ENCODE peak calls at places on chromosomes 7 and 10, in four cellular contexts. N, D, K and U are unnamed samples.

GRCh38 chr10:61456095-61456789 is 3.1 kb upstream of the TMEM26 start:
- DNase-seq in N (no peak), D (no peak), K (no peak), U (no peak)

GRCh38 chr10:110013615-110014293 is 6.0 kb downstream of the ADD3 start:
- DNase-seq in N (no peak), D (no peak), K (no peak), U (no peak)

GRCh38 chr7:22082553-22082885 is 136.8 kb upstream of the CDCA7L start:
- DNase-seq in N (no peak), D (no peak), K (no peak), U (no peak)

GRCh38 chr7:5699951-5700384 is 81.5 kb downstream of the RNF216 start:
- DNase-seq in N (no peak), D (no peak), K (no peak), U (no peak)

GRCh38 chr7:135270577-135271254 is 37.1 kb downstream of the STRA8 start:
- DNase-seq in N (no peak), D (no peak), K (no peak), U (no peak)

GRCh38 chr7:1452205-1452604 is 7.1 kb downstream of the MICALL2 start:
- DNase-seq in N (no peak), D (no peak), K (no peak), U (no peak)

GRCh38 chr10:50469288-50469687 is 154.5 kb downstream of the SGMS1 start:
- DNase-seq in N (no peak), D (no peak), K (no peak), U (no peak)

GRCh38 chr10:113751116-113751728 is at the start of gene PLEKHS1:
- DNase-seq in N (no peak), D (no peak), K (no peak), U (no peak)

GRCh38 chr7:42247301-42247700 is 10.3 kb upstream of the GLI3 start:
- DNase-seq in N (no peak), D (no peak), K (no peak), U (no peak)

GRCh38 chr7:13827716-13828115 is 161.8 kb downstream of the ETV1 start:
- DNase-seq in N (no peak), D (no peak), K (no peak), U (no peak)

GRCh38 chr10:132412316-132413192 is 15.6 kb downstream of the PWWP2B start:
- DNase-seq in N (peak), D (no peak), K (no peak), U (peak)

GRCh38 chr7:5586279-5586962 is 162.8 kb upstream of the TNRC18 start:
- DNase-seq in N (no peak), D (no peak), K (no peak), U (peak)

GRCh38 chr10:71260622-71261325 is 48.4 kb downstream of the UNC5B start:
- DNase-seq in N (no peak), D (peak), K (no peak), U (no peak)

GRCh38 chr7:80542398-80542797 is 30.5 kb upstream of the GNAT3 start:
- DNase-seq in N (no peak), D (no peak), K (no peak), U (no peak)

GRCh38 chr10:4650109-4650508 is 175.9 kb upstream of the AKR1E2 start:
- DNase-seq in N (no peak), D (no peak), K (no peak), U (no peak)

GRCh38 chr7:98191668-98192431 is 19.4 kb upstream of the BHLHA15 start:
- DNase-seq in N (no peak), D (no peak), K (no peak), U (no peak)

GRCh38 chr7:30157217-30157616 is 22.4 kb downstream of the MTURN start:
- DNase-seq in N (no peak), D (no peak), K (no peak), U (no peak)

GRCh38 chr7:139583826-139584553 is 60.5 kb downstream of the CLEC2L start:
- DNase-seq in N (no peak), D (no peak), K (no peak), U (no peak)

GRCh38 chr7:108358553-108358952 is 97.7 kb downstream of the NRCAM start:
- DNase-seq in N (no peak), D (no peak), K (peak), U (peak)

GRCh38 chr10:70253878-70254765 is 20.9 kb upstream of the PPA1 start:
- DNase-seq in N (no peak), D (no peak), K (no peak), U (no peak)

GRCh38 chr10:102410427-102411073 is 8.0 kb downstream of the PSD start:
- DNase-seq in N (no peak), D (peak), K (no peak), U (peak)

GRCh38 chr7:121803041-121803440 is 69.9 kb upstream of the PTPRZ1 start:
- DNase-seq in N (no peak), D (no peak), K (no peak), U (no peak)

GRCh38 chr10:944034-944831 is 12.7 kb upstream of the LARP4B start:
- DNase-seq in N (no peak), D (no peak), K (no peak), U (no peak)

GRCh38 chr10:6778992-6779701 is 199.1 kb upstream of the PRKCQ start:
- DNase-seq in N (no peak), D (no peak), K (no peak), U (no peak)
- TF ChIP-seq TEAD4 in N (no peak), D (no peak), K (no peak), U (peak)

DNA sequence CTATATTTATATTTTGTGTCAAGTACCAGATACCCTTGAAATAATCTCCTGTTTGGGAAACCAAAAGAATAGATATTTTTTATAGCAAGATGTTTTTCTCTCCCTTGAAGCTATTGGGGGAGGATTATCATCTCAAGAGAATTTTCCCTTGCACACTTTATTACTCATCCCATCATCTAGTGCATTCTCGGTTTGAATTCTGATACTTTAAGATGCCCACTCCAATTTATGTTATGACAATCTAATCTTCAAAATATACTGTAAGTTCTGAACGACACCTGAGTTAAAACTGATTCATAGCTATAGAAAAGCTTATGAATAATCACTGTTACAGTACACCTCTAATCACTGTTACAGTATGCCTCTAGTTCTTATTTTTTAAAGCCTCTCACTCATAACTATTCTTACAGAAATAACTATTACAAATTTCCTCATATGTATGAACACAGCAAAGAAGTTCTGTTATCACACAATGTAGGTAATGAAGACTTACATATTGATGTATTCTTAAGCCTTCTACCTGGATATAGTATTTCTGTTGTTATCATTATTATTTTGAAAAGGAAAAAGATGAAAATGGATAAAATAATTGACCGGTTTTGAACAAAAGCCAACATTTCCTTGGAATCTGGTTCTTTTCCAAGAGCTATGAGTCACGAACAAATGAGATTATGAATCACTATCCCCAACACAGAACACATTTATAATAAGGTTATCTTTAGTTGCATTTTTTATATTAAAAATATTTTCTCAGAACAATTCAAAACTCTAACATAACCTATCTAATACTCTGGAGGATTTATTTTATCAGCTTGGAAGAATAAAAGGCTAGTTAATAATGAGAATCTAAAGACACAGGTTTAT is 72.3 kb upstream of the FAM13C start:
- DNase-seq in N (no peak), D (no peak), K (no peak), U (no peak)
- TF ChIP-seq TEAD4 in N (no peak), D (no peak), K (no peak), U (no peak)

GRCh38 chr7:90532231-90532929 is 62.9 kb downstream of the PTTG1IP2 start:
- DNase-seq in N (no peak), D (no peak), K (no peak), U (no peak)

DNA sequence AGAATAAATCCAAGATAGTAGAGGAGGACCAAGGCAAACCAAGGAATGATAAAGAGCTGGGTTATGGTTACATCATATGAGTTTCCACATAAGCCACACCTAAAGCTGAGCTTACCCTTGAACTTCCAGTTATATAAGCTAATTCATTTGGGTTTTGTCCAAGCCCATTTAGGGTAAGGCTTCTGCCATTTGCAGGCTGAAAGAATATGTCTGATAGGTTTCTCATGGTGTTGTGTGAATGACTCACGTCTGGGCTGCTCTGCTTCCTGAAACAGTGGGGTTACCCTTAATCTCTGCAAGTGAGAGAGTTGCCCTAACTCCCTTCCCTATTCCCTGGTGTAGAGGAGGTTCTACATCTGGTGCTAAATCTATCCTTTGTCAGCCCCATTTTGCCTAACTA is 60.8 kb downstream of the PTTG1IP2 start:
- DNase-seq in N (no peak), D (no peak), K (no peak), U (no peak)
- TF ChIP-seq TEAD4 in N (no peak), D (no peak), K (no peak), U (no peak)

GRCh38 chr10:26000971-26001370 is 66.9 kb downstream of the MYO3A start:
- DNase-seq in N (no peak), D (no peak), K (no peak), U (no peak)
- TF ChIP-seq TEAD4 in N (no peak), D (no peak), K (no peak), U (no peak)

GRCh38 chr10:72542396-72542815 is 83.5 kb downstream of the MICU1 start:
- DNase-seq in N (no peak), D (no peak), K (no peak), U (no peak)

GRCh38 chr10:72540193-72540807 is 85.6 kb downstream of the MICU1 start:
- DNase-seq in N (no peak), D (no peak), K (no peak), U (no peak)

GRCh38 chr10:72539137-72539536 is 86.7 kb downstream of the MICU1 start:
- DNase-seq in N (no peak), D (no peak), K (no peak), U (no peak)
- TF ChIP-seq TEAD4 in N (no peak), D (no peak), K (no peak), U (no peak)

GRCh38 chr10:89563861-89564478 is 28.6 kb upstream of the SLC16A12 start:
- DNase-seq in N (peak), D (no peak), K (no peak), U (peak)
- TF ChIP-seq TEAD4 in N (no peak), D (no peak), K (no peak), U (no peak)

GRCh38 chr7:123729217-123729578 is 19.6 kb downstream of the WASL start:
- DNase-seq in N (no peak), D (no peak), K (no peak), U (no peak)

GRCh38 chr7:123724725-123725381 is 23.9 kb downstream of the WASL start:
- DNase-seq in N (no peak), D (no peak), K (no peak), U (no peak)

GRCh38 chr7:123723913-123724312 is 24.9 kb downstream of the WASL start:
- DNase-seq in N (no peak), D (no peak), K (no peak), U (no peak)

GRCh38 chr7:123725586-123726171 is 23.1 kb downstream of the WASL start:
- DNase-seq in N (no peak), D (no peak), K (no peak), U (no peak)

DNA sequence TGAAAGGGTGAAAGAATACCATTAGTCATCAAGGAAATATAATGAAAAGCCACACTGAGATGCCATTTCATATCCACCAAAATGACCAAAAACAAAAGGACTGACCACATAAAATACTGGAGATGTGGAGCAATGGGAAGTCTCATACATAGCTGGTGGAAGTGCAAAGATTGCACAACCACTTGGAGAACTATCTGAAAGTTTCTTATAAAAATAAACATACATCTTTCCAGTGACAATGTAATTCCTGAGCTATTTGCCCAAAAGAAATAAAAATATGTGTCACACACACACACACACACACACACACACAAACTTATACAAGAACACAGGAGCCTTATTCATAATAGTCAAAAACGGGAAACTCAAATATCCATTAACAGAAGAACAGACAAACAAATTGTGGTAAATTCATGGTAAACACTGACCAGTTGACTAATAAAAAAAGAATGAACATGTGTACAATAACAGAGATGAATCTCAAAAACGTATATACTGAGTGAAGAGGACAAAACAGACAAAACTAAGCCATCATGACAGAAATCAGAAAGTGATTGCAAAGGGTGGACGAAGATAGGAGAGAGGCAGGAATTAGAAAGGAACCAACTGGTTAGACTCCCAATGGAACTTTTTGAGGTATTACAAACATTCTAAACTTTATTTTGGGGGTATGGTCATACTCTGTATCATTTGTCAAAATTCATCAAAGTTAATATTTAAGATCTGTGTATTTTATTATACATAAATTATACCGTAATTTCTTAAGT is 21.5 kb downstream of the WASL start:
- DNase-seq in N (no peak), D (no peak), K (no peak), U (no peak)
- TF ChIP-seq TEAD4 in N (no peak), D (no peak), K (no peak), U (no peak)

GRCh38 chr10:33047655-33048054 is 89.6 kb upstream of the ITGB1 start:
- DNase-seq in N (no peak), D (no peak), K (no peak), U (no peak)
- TF ChIP-seq TEAD4 in N (no peak), D (no peak), K (no peak), U (no peak)